ENCODE peak calls at places on chromosome 16, in four cellular contexts. One of them, this sample, is unnamed.

GRCh38 chr16:48538746-48539484 is 71.1 kb downstream of the N4BP1 start:
- DNase-seq in IMR-90: no peak
- DNase-seq in K562: peak; percentile 30
- DNase-seq in SK-N-SH: peak; percentile 59
- DNase-seq in this sample: no peak

GRCh38 chr16:83102336-83102735 is 475.6 kb downstream of the CDH13 start:
- DNase-seq in IMR-90: no peak
- DNase-seq in K562: no peak
- DNase-seq in SK-N-SH: no peak
- DNase-seq in this sample: no peak

GRCh38 chr16:58507195-58507962 is 7.4 kb downstream of the NDRG4 start:
- DNase-seq in IMR-90: no peak
- DNase-seq in K562: no peak
- DNase-seq in SK-N-SH: no peak
- DNase-seq in this sample: no peak

GRCh38 chr16:70481929-70482536 is 27.6 kb downstream of the FCSK start:
- DNase-seq in IMR-90: peak; percentile 57
- DNase-seq in K562: no peak
- DNase-seq in SK-N-SH: no peak
- DNase-seq in this sample: no peak

GRCh38 chr16:10370096-10370726 is 15.7 kb upstream of the ATF7IP2 start:
- DNase-seq in IMR-90: no peak
- DNase-seq in K562: no peak
- DNase-seq in SK-N-SH: no peak
- DNase-seq in this sample: no peak

GRCh38 chr16:50411034-50411433 is 42.2 kb upstream of the BRD7 start:
- DNase-seq in IMR-90: no peak
- DNase-seq in K562: no peak
- DNase-seq in SK-N-SH: no peak
- DNase-seq in this sample: no peak

GRCh38 chr16:13988038-13988437 is 68.1 kb downstream of the ERCC4 start:
- DNase-seq in IMR-90: no peak
- DNase-seq in K562: no peak
- DNase-seq in SK-N-SH: no peak
- DNase-seq in this sample: no peak

GRCh38 chr16:4535627-4536108 is 2.9 kb downstream of the CDIP1 start:
- DNase-seq in IMR-90: no peak
- DNase-seq in K562: no peak
- DNase-seq in SK-N-SH: no peak
- DNase-seq in this sample: no peak

GRCh38 chr16:75250089-75250808 is 1.2 kb downstream of the BCAR1 start:
- DNase-seq in IMR-90: no peak
- DNase-seq in K562: no peak
- DNase-seq in SK-N-SH: no peak
- DNase-seq in this sample: peak; percentile 63

GRCh38 chr16:82301108-82301755 is 131.2 kb upstream of the MPHOSPH6 start:
- DNase-seq in IMR-90: no peak
- DNase-seq in K562: no peak
- DNase-seq in SK-N-SH: no peak
- DNase-seq in this sample: no peak

GRCh38 chr16:70578035-70578434 is 54.4 kb downstream of the SF3B3 start:
- DNase-seq in IMR-90: no peak
- DNase-seq in K562: no peak
- DNase-seq in SK-N-SH: no peak
- DNase-seq in this sample: no peak

GRCh38 chr16:21159281-21159951 is 942 bp downstream of the LDAF1 start:
- DNase-seq in IMR-90: no peak
- DNase-seq in K562: peak; percentile 29
- DNase-seq in SK-N-SH: peak; percentile 28
- DNase-seq in this sample: no peak

GRCh38 chr16:7182510-7183109 is 150.0 kb upstream of the RBFOX1 start:
- DNase-seq in IMR-90: no peak
- DNase-seq in K562: peak; percentile 10
- DNase-seq in SK-N-SH: no peak
- DNase-seq in this sample: no peak

GRCh38 chr16:31350275-31351005 is 4.5 kb upstream of the ITGAX start:
- DNase-seq in IMR-90: no peak
- DNase-seq in K562: no peak
- DNase-seq in SK-N-SH: no peak
- DNase-seq in this sample: no peak

GRCh38 chr16:23434380-23434779 is 18.6 kb downstream of the COG7 start:
- DNase-seq in IMR-90: peak; percentile 74
- DNase-seq in K562: peak; percentile 55
- DNase-seq in SK-N-SH: peak; percentile 61
- DNase-seq in this sample: peak; percentile 33

GRCh38 chr16:83928341-83929055 is 24.5 kb upstream of the OSGIN1 start:
- DNase-seq in IMR-90: peak; percentile 85
- DNase-seq in K562: no peak
- DNase-seq in SK-N-SH: no peak
- DNase-seq in this sample: no peak

GRCh38 chr16:61544165-61544564 is 492.1 kb downstream of the CDH8 start:
- DNase-seq in IMR-90: no peak
- DNase-seq in K562: no peak
- DNase-seq in SK-N-SH: no peak
- DNase-seq in this sample: no peak

GRCh38 chr16:47016700-47017133 is 43.2 kb upstream of the DNAJA2 start:
- DNase-seq in IMR-90: no peak
- DNase-seq in K562: no peak
- DNase-seq in SK-N-SH: no peak
- DNase-seq in this sample: no peak

GRCh38 chr16:4682616-4683254 is 10.6 kb upstream of the NUDT16L1 start:
- DNase-seq in IMR-90: peak; percentile 18
- DNase-seq in K562: peak; percentile 64
- DNase-seq in SK-N-SH: peak; percentile 78
- DNase-seq in this sample: no peak

GRCh38 chr16:16071631-16072244 is 122.3 kb downstream of the ABCC1 start:
- DNase-seq in IMR-90: peak; percentile 78
- DNase-seq in K562: no peak
- DNase-seq in SK-N-SH: no peak
- DNase-seq in this sample: no peak

GRCh38 chr16:12060751-12061150 is 84.2 kb downstream of the SNX29 start:
- DNase-seq in IMR-90: no peak
- DNase-seq in K562: peak; percentile 4
- DNase-seq in SK-N-SH: no peak
- DNase-seq in this sample: no peak

GRCh38 chr16:12063004-12063395 is 86.5 kb downstream of the SNX29 start:
- DNase-seq in IMR-90: no peak
- DNase-seq in K562: no peak
- DNase-seq in SK-N-SH: no peak
- DNase-seq in this sample: no peak

GRCh38 chr16:12062343-12063003 is 85.9 kb downstream of the SNX29 start:
- DNase-seq in IMR-90: peak; percentile 72
- DNase-seq in K562: no peak
- DNase-seq in SK-N-SH: no peak
- DNase-seq in this sample: no peak

GRCh38 chr16:12063435-12063834 is 86.9 kb downstream of the SNX29 start:
- DNase-seq in IMR-90: no peak
- DNase-seq in K562: no peak
- DNase-seq in SK-N-SH: no peak
- DNase-seq in this sample: no peak

DNA sequence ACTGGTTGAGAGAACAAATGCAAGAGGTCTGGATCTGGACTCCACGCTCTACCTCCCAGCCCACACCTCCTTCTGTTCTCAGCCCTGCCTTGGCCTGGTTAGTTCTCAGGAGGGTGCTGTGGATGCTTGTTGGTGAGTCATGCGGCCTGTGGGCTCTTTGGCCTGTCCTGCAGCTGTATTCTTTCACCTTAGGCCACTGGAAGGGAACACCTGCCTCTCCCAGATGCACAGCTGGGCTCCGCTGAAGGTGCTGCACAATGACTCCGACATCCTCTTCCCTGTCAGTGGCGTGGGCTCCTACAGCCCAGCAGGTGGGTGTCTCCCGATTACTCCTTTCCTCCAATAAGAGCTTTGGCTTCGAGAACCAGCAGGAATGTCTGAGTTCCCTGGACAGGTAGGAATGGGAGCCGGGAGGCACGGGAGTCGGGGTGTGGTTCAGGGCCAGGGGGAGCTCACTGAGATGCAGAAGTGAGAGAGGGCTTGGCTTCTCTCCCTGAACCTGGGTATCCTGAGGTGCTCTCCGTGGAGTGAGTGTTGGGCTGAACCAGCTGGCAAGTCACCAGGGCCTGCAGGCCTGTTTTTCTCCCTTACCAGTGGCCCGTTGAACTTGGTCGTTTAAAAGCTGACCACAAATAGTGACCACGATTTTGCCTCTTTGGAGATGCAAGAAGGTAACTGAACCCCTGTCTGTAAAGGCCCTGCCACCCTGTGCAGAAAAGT is 85.0 kb downstream of the SNX29 start:
- DNase-seq in IMR-90: peak; percentile 36
- DNase-seq in K562: peak; percentile 4
- DNase-seq in SK-N-SH: no peak
- DNase-seq in this sample: no peak
- TF ChIP-seq SMC3 in IMR-90: no peak
- TF ChIP-seq SMC3 in K562: no peak
- TF ChIP-seq SMC3 in SK-N-SH: no peak
- TF ChIP-seq SMC3 in this sample: no peak

GRCh38 chr16:67326472-67327309 is at the start of the genes KCTD19 and LRRC36:
- DNase-seq in IMR-90: no peak
- DNase-seq in K562: peak; percentile 91
- DNase-seq in SK-N-SH: peak; percentile 98
- DNase-seq in this sample: peak; percentile 80
- TF ChIP-seq SMC3 in IMR-90: peak; percentile 10
- TF ChIP-seq SMC3 in K562: peak; percentile 38
- TF ChIP-seq SMC3 in SK-N-SH: peak; percentile 31
- TF ChIP-seq SMC3 in this sample: peak; percentile 56

DNA sequence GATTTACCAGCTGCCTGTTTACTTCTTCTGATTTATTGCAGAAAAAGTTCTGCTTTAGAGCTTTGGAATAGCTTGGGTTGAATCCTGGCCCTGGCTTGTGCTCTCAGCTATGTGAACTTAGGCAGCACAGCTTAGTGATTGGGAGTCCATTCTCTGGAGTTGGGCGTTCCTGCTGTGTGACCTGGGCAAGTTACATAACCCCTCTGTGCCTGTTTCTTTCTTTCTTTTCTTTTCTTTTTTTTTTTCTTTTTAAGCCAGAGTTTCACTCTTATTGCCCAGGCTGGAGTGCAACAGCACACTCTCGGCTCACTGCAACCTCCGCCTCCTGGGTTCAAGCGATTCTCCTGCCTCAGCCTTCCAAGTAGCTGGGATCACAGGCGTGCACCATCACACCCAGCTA is 51.5 kb upstream of the AQP8 start:
- DNase-seq in IMR-90: no peak
- DNase-seq in K562: no peak
- DNase-seq in SK-N-SH: no peak
- DNase-seq in this sample: no peak
- TF ChIP-seq SMC3 in IMR-90: no peak
- TF ChIP-seq SMC3 in K562: no peak
- TF ChIP-seq SMC3 in SK-N-SH: no peak
- TF ChIP-seq SMC3 in this sample: no peak

DNA sequence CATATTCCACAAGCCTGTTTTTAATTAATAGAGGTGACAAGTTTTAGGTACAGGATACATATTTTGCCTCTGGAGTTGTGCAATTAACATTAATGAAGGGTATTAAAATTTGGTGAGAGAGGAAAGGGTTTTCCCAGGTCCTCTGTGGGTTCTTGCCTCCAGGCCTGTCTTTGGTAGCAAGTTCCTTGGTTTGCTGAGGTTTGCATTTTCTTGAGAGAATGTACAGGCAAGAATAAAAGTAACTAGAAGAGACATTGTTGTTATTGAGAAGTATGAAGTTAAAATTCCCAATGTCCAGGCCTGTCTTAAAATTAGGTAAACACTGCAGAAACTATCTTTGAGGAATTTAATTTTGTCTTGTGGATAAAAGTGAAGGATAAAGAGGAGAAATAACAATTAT is 316.9 kb downstream of the WWOX start:
- DNase-seq in IMR-90: no peak
- DNase-seq in K562: no peak
- DNase-seq in SK-N-SH: no peak
- DNase-seq in this sample: no peak
- TF ChIP-seq SMC3 in IMR-90: no peak
- TF ChIP-seq SMC3 in K562: no peak
- TF ChIP-seq SMC3 in SK-N-SH: no peak
- TF ChIP-seq SMC3 in this sample: no peak

GRCh38 chr16:87233928-87234327 is 83.3 kb downstream of the C16orf95 start:
- DNase-seq in IMR-90: peak; percentile 53
- DNase-seq in K562: peak; percentile 21
- DNase-seq in SK-N-SH: no peak
- DNase-seq in this sample: peak; percentile 36
- TF ChIP-seq SMC3 in IMR-90: peak; percentile 58
- TF ChIP-seq SMC3 in K562: peak; percentile 27
- TF ChIP-seq SMC3 in SK-N-SH: no peak
- TF ChIP-seq SMC3 in this sample: peak; percentile 21

DNA sequence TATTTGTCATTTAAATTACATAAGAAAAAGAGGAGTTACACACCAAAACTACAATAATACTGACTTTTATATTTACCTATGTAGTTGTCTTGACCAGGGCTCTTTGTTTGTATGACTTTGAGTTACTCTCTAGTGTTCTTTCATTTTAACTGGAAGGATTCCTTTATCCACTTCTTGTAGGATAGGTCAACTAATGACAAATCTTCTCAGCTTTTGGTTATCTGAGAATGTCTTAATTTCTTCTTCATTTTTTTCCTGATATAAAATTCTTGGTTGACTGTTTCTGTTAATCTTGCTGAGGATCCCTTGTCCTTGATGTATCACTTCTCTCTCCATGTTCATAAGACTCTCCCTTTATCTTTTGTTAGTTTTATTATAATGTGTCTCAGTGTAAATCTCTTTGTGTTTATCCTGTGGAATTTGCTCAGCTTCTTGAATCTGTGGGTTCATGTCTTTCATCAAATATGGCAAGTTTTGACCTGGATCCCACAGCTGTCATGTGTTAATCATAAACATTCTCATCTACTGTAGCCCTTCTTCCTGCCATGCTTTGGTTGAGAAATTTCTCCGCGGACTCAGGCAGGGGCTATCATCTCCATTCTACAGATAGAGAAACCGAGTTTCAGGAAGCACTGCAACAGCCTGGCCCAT is 5.4 kb downstream of the PRSS41 start:
- DNase-seq in IMR-90: no peak
- DNase-seq in K562: no peak
- DNase-seq in SK-N-SH: no peak
- DNase-seq in this sample: no peak
- TF ChIP-seq SMC3 in IMR-90: no peak
- TF ChIP-seq SMC3 in K562: no peak
- TF ChIP-seq SMC3 in SK-N-SH: no peak
- TF ChIP-seq SMC3 in this sample: no peak

GRCh38 chr16:85491798-85492616 is 121.1 kb upstream of the GSE1 start:
- DNase-seq in IMR-90: no peak
- DNase-seq in K562: no peak
- DNase-seq in SK-N-SH: no peak
- DNase-seq in this sample: no peak
- TF ChIP-seq SMC3 in IMR-90: no peak
- TF ChIP-seq SMC3 in K562: no peak
- TF ChIP-seq SMC3 in SK-N-SH: no peak
- TF ChIP-seq SMC3 in this sample: no peak

This sample was measured in A549.